ENCODE peak calls at places on chromosomes 1 and 21, in seven cellular contexts. One of them, this sample, is unnamed.

GRCh38 chr1:23376890-23377811 is 7.5 kb upstream of the ZNF436 start:
- DNase-seq in neural crest cell: no peak
- DNase-seq in endothelial cell of umbilical vein: peak
- DNase-seq in fibroblast of lung: peak
- DNase-seq in tibial artery: peak
- DNase-seq in Peyer's patch: no peak
- DNase-seq in gastrocnemius medialis: peak
- DNase-seq in this sample: no peak

GRCh38 chr1:205583461-205584130 is 48.2 kb downstream of the ELK4 start:
- DNase-seq in neural crest cell: no peak
- DNase-seq in endothelial cell of umbilical vein: no peak
- DNase-seq in fibroblast of lung: no peak
- DNase-seq in tibial artery: peak
- DNase-seq in Peyer's patch: no peak
- DNase-seq in gastrocnemius medialis: no peak
- DNase-seq in this sample: no peak

GRCh38 chr1:203630697-203631096 is 4.1 kb downstream of the ATP2B4 start:
- DNase-seq in neural crest cell: no peak
- DNase-seq in endothelial cell of umbilical vein: peak
- DNase-seq in fibroblast of lung: no peak
- DNase-seq in tibial artery: no peak
- DNase-seq in Peyer's patch: no peak
- DNase-seq in gastrocnemius medialis: peak
- DNase-seq in this sample: no peak

GRCh38 chr1:48203287-48203900 is 19.1 kb upstream of the SLC5A9 start:
- DNase-seq in neural crest cell: no peak
- DNase-seq in endothelial cell of umbilical vein: peak
- DNase-seq in fibroblast of lung: peak
- DNase-seq in tibial artery: no peak
- DNase-seq in Peyer's patch: no peak
- DNase-seq in gastrocnemius medialis: no peak
- DNase-seq in this sample: no peak

GRCh38 chr1:19203440-19203839 is 6.6 kb downstream of the UBR4 start:
- DNase-seq in neural crest cell: no peak
- DNase-seq in endothelial cell of umbilical vein: peak
- DNase-seq in fibroblast of lung: peak
- DNase-seq in tibial artery: no peak
- DNase-seq in Peyer's patch: no peak
- DNase-seq in gastrocnemius medialis: peak
- DNase-seq in this sample: no peak

GRCh38 chr1:203915811-203916210 is 54.4 kb downstream of the SNRPE start:
- DNase-seq in neural crest cell: no peak
- DNase-seq in endothelial cell of umbilical vein: no peak
- DNase-seq in fibroblast of lung: peak
- DNase-seq in tibial artery: no peak
- DNase-seq in Peyer's patch: no peak
- DNase-seq in gastrocnemius medialis: no peak
- DNase-seq in this sample: no peak

GRCh38 chr1:201346337-201346939 is 31.0 kb downstream of the TNNT2 start:
- DNase-seq in neural crest cell: peak
- DNase-seq in endothelial cell of umbilical vein: peak
- DNase-seq in fibroblast of lung: peak
- DNase-seq in tibial artery: no peak
- DNase-seq in Peyer's patch: no peak
- DNase-seq in gastrocnemius medialis: no peak
- DNase-seq in this sample: no peak

GRCh38 chr1:91556556-91556955 is 55.9 kb downstream of the CDC7 start:
- DNase-seq in neural crest cell: no peak
- DNase-seq in endothelial cell of umbilical vein: no peak
- DNase-seq in fibroblast of lung: no peak
- DNase-seq in tibial artery: no peak
- DNase-seq in Peyer's patch: no peak
- DNase-seq in gastrocnemius medialis: no peak
- DNase-seq in this sample: no peak

GRCh38 chr21:42833439-42833815 is 45.9 kb downstream of the WDR4 start:
- DNase-seq in neural crest cell: no peak
- DNase-seq in endothelial cell of umbilical vein: no peak
- DNase-seq in fibroblast of lung: peak
- DNase-seq in tibial artery: no peak
- DNase-seq in Peyer's patch: peak
- DNase-seq in gastrocnemius medialis: no peak
- DNase-seq in this sample: no peak

GRCh38 chr21:42829417-42829816 is 49.9 kb downstream of the WDR4 start:
- DNase-seq in neural crest cell: no peak
- DNase-seq in endothelial cell of umbilical vein: no peak
- DNase-seq in fibroblast of lung: no peak
- DNase-seq in tibial artery: no peak
- DNase-seq in Peyer's patch: peak
- DNase-seq in gastrocnemius medialis: no peak
- DNase-seq in this sample: no peak

GRCh38 chr21:42829954-42830353 is 49.4 kb downstream of the WDR4 start:
- DNase-seq in neural crest cell: no peak
- DNase-seq in endothelial cell of umbilical vein: no peak
- DNase-seq in fibroblast of lung: no peak
- DNase-seq in tibial artery: no peak
- DNase-seq in Peyer's patch: peak
- DNase-seq in gastrocnemius medialis: no peak
- DNase-seq in this sample: no peak

GRCh38 chr21:42827588-42827987 is 51.8 kb downstream of the WDR4 start:
- DNase-seq in neural crest cell: no peak
- DNase-seq in endothelial cell of umbilical vein: no peak
- DNase-seq in fibroblast of lung: no peak
- DNase-seq in tibial artery: no peak
- DNase-seq in Peyer's patch: no peak
- DNase-seq in gastrocnemius medialis: no peak
- DNase-seq in this sample: no peak

GRCh38 chr21:42830456-42831455 is 48.6 kb downstream of the WDR4 start:
- DNase-seq in neural crest cell: no peak
- DNase-seq in endothelial cell of umbilical vein: no peak
- DNase-seq in fibroblast of lung: no peak
- DNase-seq in tibial artery: no peak
- DNase-seq in Peyer's patch: peak
- DNase-seq in gastrocnemius medialis: no peak
- DNase-seq in this sample: no peak
- TF ChIP-seq CTCF in neural crest cell: no peak
- TF ChIP-seq CTCF in endothelial cell of umbilical vein: no peak
- TF ChIP-seq CTCF in fibroblast of lung: no peak
- TF ChIP-seq CTCF in tibial artery: no peak
- TF ChIP-seq CTCF in Peyer's patch: no peak
- TF ChIP-seq CTCF in gastrocnemius medialis: no peak
- TF ChIP-seq CTCF in this sample: no peak

DNA sequence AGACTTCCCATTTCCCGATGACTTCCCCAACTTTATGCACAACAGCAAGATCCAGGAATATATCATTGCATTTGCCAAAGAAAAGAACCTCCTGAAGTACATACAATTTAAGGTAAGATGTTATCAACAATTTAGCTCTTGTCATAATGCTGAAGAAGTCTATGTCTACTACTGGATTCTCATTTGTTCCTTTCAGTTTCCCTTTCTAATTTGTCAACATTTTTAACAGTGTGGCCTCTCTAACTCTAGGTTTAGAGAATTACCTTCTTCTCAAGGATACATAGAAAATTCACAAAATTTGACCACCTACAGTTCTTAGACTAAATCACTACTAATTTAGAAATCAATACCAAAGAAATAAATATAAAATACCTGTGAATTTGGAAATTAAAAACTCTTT is 13.2 kb downstream of the FMO3 start:
- DNase-seq in neural crest cell: no peak
- DNase-seq in endothelial cell of umbilical vein: no peak
- DNase-seq in fibroblast of lung: no peak
- DNase-seq in tibial artery: no peak
- DNase-seq in Peyer's patch: no peak
- DNase-seq in gastrocnemius medialis: no peak
- DNase-seq in this sample: no peak
- TF ChIP-seq CTCF in neural crest cell: no peak
- TF ChIP-seq CTCF in endothelial cell of umbilical vein: no peak
- TF ChIP-seq CTCF in fibroblast of lung: no peak
- TF ChIP-seq CTCF in tibial artery: no peak
- TF ChIP-seq CTCF in Peyer's patch: no peak
- TF ChIP-seq CTCF in gastrocnemius medialis: no peak
- TF ChIP-seq CTCF in this sample: no peak

DNA sequence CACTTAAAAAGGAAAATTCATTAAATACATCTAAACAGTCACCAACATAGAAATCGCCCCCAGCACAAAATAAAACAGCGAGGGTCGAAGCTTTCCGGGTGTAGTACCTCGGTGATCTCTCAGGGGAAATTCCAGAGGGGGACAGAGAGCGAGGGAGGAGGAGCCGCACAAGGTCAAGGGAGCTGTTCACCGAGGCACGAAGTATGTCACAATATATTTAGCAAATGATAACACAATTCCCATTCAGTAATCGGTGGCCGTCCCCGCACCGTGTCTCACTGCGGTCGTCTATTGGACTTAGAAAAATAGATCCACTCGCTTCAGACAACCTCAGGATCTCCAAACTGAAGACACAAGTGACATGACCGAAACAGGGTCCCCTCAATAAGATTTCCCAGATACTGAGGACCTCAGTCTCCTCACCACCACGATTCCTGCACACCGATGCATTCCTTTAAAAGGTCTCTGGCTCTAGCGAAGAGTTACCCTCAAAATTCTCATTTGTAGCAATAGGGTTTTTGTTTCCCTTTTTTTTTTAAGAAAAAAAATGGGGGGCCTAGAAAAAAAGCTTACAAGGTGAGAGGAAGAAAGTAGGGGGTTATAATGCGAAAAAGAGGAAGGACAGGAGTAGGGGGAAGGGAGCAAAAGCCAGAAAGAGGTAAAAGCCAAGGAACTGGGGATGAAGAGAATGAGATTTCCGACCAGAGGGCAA is 1.1 kb downstream of the LPGAT1 start:
- DNase-seq in neural crest cell: peak
- DNase-seq in endothelial cell of umbilical vein: no peak
- DNase-seq in fibroblast of lung: peak
- DNase-seq in tibial artery: no peak
- DNase-seq in Peyer's patch: peak
- DNase-seq in gastrocnemius medialis: peak
- DNase-seq in this sample: no peak
- TF ChIP-seq CTCF in neural crest cell: peak
- TF ChIP-seq CTCF in endothelial cell of umbilical vein: no peak
- TF ChIP-seq CTCF in fibroblast of lung: no peak
- TF ChIP-seq CTCF in tibial artery: no peak
- TF ChIP-seq CTCF in Peyer's patch: peak
- TF ChIP-seq CTCF in gastrocnemius medialis: no peak
- TF ChIP-seq CTCF in this sample: no peak

DNA sequence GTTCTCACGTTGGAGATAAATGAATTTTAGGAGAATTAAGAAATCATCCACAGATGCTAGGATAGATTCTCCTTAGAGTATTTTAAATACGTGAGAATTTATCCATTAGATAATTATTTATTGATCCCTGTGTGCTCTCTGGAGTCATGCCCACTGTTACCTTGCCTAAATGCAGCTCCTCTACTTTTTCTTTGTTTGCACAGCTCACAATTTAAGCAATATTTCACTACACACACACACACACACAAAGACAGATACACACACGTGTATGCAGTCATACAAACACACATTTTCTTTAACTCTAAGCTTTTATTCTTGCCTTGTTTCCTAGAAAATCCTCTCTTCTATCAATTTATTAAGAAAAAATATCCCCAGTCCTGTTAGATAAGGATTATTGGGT is 51.7 kb downstream of the GPR88 start:
- DNase-seq in neural crest cell: no peak
- DNase-seq in endothelial cell of umbilical vein: no peak
- DNase-seq in fibroblast of lung: no peak
- DNase-seq in tibial artery: no peak
- DNase-seq in Peyer's patch: no peak
- DNase-seq in gastrocnemius medialis: no peak
- DNase-seq in this sample: no peak
- TF ChIP-seq CTCF in neural crest cell: no peak
- TF ChIP-seq CTCF in endothelial cell of umbilical vein: no peak
- TF ChIP-seq CTCF in fibroblast of lung: no peak
- TF ChIP-seq CTCF in tibial artery: no peak
- TF ChIP-seq CTCF in Peyer's patch: no peak
- TF ChIP-seq CTCF in gastrocnemius medialis: no peak
- TF ChIP-seq CTCF in this sample: no peak

GRCh38 chr1:226549937-226550670 is 1.5 kb downstream of the STUM start:
- DNase-seq in neural crest cell: peak
- DNase-seq in endothelial cell of umbilical vein: peak
- DNase-seq in fibroblast of lung: peak
- DNase-seq in tibial artery: peak
- DNase-seq in Peyer's patch: peak
- DNase-seq in gastrocnemius medialis: peak
- DNase-seq in this sample: peak
- TF ChIP-seq CTCF in neural crest cell: peak
- TF ChIP-seq CTCF in endothelial cell of umbilical vein: no peak
- TF ChIP-seq CTCF in fibroblast of lung: no peak
- TF ChIP-seq CTCF in tibial artery: no peak
- TF ChIP-seq CTCF in Peyer's patch: peak
- TF ChIP-seq CTCF in gastrocnemius medialis: peak
- TF ChIP-seq CTCF in this sample: no peak

DNA sequence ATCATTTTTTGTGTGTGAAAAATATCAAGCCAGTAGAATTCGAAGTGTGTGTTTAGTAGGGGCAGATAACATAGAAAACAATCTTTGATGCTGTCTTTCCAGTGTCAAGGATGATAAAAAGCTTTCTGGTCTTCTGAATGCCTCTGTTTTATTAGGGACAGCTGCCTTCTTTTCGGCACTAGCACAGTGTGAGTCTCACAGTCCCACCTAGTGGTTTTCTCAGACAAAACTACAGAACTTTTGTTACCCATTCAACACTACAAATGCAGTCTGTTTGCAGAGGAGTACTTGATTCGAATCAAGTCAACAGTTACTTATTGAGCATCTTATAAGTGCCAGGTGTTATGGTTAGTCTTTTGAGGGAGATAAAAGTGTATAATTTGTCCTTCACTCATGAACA is 30.6 kb upstream of the MCOLN3 start:
- DNase-seq in neural crest cell: no peak
- DNase-seq in endothelial cell of umbilical vein: no peak
- DNase-seq in fibroblast of lung: peak
- DNase-seq in tibial artery: no peak
- DNase-seq in Peyer's patch: no peak
- DNase-seq in gastrocnemius medialis: no peak
- DNase-seq in this sample: no peak
- TF ChIP-seq CTCF in neural crest cell: peak
- TF ChIP-seq CTCF in endothelial cell of umbilical vein: no peak
- TF ChIP-seq CTCF in fibroblast of lung: peak
- TF ChIP-seq CTCF in tibial artery: no peak
- TF ChIP-seq CTCF in Peyer's patch: no peak
- TF ChIP-seq CTCF in gastrocnemius medialis: no peak
- TF ChIP-seq CTCF in this sample: no peak

GRCh38 chr21:38702196-38702595 is 103.5 kb upstream of the ETS2 start:
- DNase-seq in neural crest cell: no peak
- DNase-seq in endothelial cell of umbilical vein: no peak
- DNase-seq in fibroblast of lung: no peak
- DNase-seq in tibial artery: no peak
- DNase-seq in Peyer's patch: no peak
- DNase-seq in gastrocnemius medialis: no peak
- DNase-seq in this sample: no peak

GRCh38 chr21:38696617-38697016 is 109.1 kb upstream of the ETS2 start:
- DNase-seq in neural crest cell: no peak
- DNase-seq in endothelial cell of umbilical vein: no peak
- DNase-seq in fibroblast of lung: no peak
- DNase-seq in tibial artery: no peak
- DNase-seq in Peyer's patch: no peak
- DNase-seq in gastrocnemius medialis: no peak
- DNase-seq in this sample: no peak

GRCh38 chr21:38699048-38699447 is 106.7 kb upstream of the ETS2 start:
- DNase-seq in neural crest cell: no peak
- DNase-seq in endothelial cell of umbilical vein: peak
- DNase-seq in fibroblast of lung: no peak
- DNase-seq in tibial artery: no peak
- DNase-seq in Peyer's patch: no peak
- DNase-seq in gastrocnemius medialis: no peak
- DNase-seq in this sample: no peak
- TF ChIP-seq CTCF in neural crest cell: no peak
- TF ChIP-seq CTCF in endothelial cell of umbilical vein: peak
- TF ChIP-seq CTCF in fibroblast of lung: no peak
- TF ChIP-seq CTCF in tibial artery: no peak
- TF ChIP-seq CTCF in Peyer's patch: no peak
- TF ChIP-seq CTCF in gastrocnemius medialis: no peak
- TF ChIP-seq CTCF in this sample: no peak

GRCh38 chr1:245888809-245889208 is 618.3 kb downstream of the SMYD3 start:
- DNase-seq in neural crest cell: no peak
- DNase-seq in endothelial cell of umbilical vein: peak
- DNase-seq in fibroblast of lung: peak
- DNase-seq in tibial artery: no peak
- DNase-seq in Peyer's patch: no peak
- DNase-seq in gastrocnemius medialis: no peak
- DNase-seq in this sample: no peak
- TF ChIP-seq CTCF in neural crest cell: peak
- TF ChIP-seq CTCF in endothelial cell of umbilical vein: peak
- TF ChIP-seq CTCF in fibroblast of lung: peak
- TF ChIP-seq CTCF in tibial artery: no peak
- TF ChIP-seq CTCF in Peyer's patch: peak
- TF ChIP-seq CTCF in gastrocnemius medialis: no peak
- TF ChIP-seq CTCF in this sample: no peak